ENCODE peak calls at places on chromosomes 13 and 19, in eight cellular contexts. One of them, this sample, is unnamed.

GRCh38 chr19:55161571-55162322 is 4.2 kb upstream of the TNNI3 start:
- DNase-seq in CD4-positive, alpha-beta T cell: no peak
- DNase-seq in osteocyte: no peak
- DNase-seq in choroid plexus epithelial cell: no peak
- DNase-seq in WTC11: peak
- DNase-seq in Calu3: no peak
- DNase-seq in Caco-2: no peak
- DNase-seq in K562: no peak
- DNase-seq in this sample: no peak

GRCh38 chr13:106468207-106468606 is 67.3 kb downstream of the EFNB2 start:
- DNase-seq in CD4-positive, alpha-beta T cell: no peak
- DNase-seq in osteocyte: no peak
- DNase-seq in choroid plexus epithelial cell: no peak
- DNase-seq in WTC11: no peak
- DNase-seq in Calu3: no peak
- DNase-seq in Caco-2: no peak
- DNase-seq in K562: no peak
- DNase-seq in this sample: no peak

GRCh38 chr19:35160629-35161433 is 6.3 kb downstream of the FXYD5 start:
- DNase-seq in CD4-positive, alpha-beta T cell: no peak
- DNase-seq in osteocyte: no peak
- DNase-seq in choroid plexus epithelial cell: no peak
- DNase-seq in WTC11: no peak
- DNase-seq in Calu3: no peak
- DNase-seq in Caco-2: no peak
- DNase-seq in K562: no peak
- DNase-seq in this sample: no peak

GRCh38 chr13:71017607-71018006 is 849.4 kb downstream of the DACH1 start:
- DNase-seq in CD4-positive, alpha-beta T cell: no peak
- DNase-seq in osteocyte: no peak
- DNase-seq in choroid plexus epithelial cell: no peak
- DNase-seq in WTC11: no peak
- DNase-seq in Calu3: no peak
- DNase-seq in Caco-2: no peak
- DNase-seq in K562: no peak
- DNase-seq in this sample: no peak

GRCh38 chr19:46060012-46060411 is 19.2 kb upstream of the IGFL4 start:
- DNase-seq in CD4-positive, alpha-beta T cell: no peak
- DNase-seq in osteocyte: no peak
- DNase-seq in choroid plexus epithelial cell: no peak
- DNase-seq in WTC11: no peak
- DNase-seq in Calu3: no peak
- DNase-seq in Caco-2: no peak
- DNase-seq in K562: no peak
- DNase-seq in this sample: no peak

GRCh38 chr13:51560336-51560735 is 23.9 kb upstream of the WDFY2 start:
- DNase-seq in CD4-positive, alpha-beta T cell: no peak
- DNase-seq in osteocyte: no peak
- DNase-seq in choroid plexus epithelial cell: no peak
- DNase-seq in WTC11: no peak
- DNase-seq in Calu3: no peak
- DNase-seq in Caco-2: no peak
- DNase-seq in K562: no peak
- DNase-seq in this sample: no peak

GRCh38 chr19:30689474-30689873 is 317.3 kb downstream of the ZNF536 start:
- DNase-seq in CD4-positive, alpha-beta T cell: no peak
- DNase-seq in osteocyte: no peak
- DNase-seq in choroid plexus epithelial cell: no peak
- DNase-seq in WTC11: no peak
- DNase-seq in Calu3: no peak
- DNase-seq in Caco-2: no peak
- DNase-seq in K562: no peak
- DNase-seq in this sample: no peak

GRCh38 chr13:110916671-110917142 is 1.8 kb upstream of the ANKRD10 start:
- DNase-seq in CD4-positive, alpha-beta T cell: no peak
- DNase-seq in osteocyte: no peak
- DNase-seq in choroid plexus epithelial cell: peak
- DNase-seq in WTC11: no peak
- DNase-seq in Calu3: no peak
- DNase-seq in Caco-2: no peak
- DNase-seq in K562: no peak
- DNase-seq in this sample: no peak

GRCh38 chr13:51689597-51689996 is 105.3 kb downstream of the WDFY2 start:
- DNase-seq in CD4-positive, alpha-beta T cell: no peak
- DNase-seq in osteocyte: no peak
- DNase-seq in choroid plexus epithelial cell: no peak
- DNase-seq in WTC11: no peak
- DNase-seq in Calu3: peak
- DNase-seq in Caco-2: no peak
- DNase-seq in K562: peak
- DNase-seq in this sample: no peak

GRCh38 chr19:43318203-43318602 is 35.3 kb upstream of the CD177 start:
- DNase-seq in CD4-positive, alpha-beta T cell: no peak
- DNase-seq in osteocyte: no peak
- DNase-seq in choroid plexus epithelial cell: no peak
- DNase-seq in WTC11: no peak
- DNase-seq in Calu3: no peak
- DNase-seq in Caco-2: no peak
- DNase-seq in K562: no peak
- DNase-seq in this sample: no peak

GRCh38 chr13:110499621-110500281 is 61.8 kb downstream of the RAB20 start:
- DNase-seq in CD4-positive, alpha-beta T cell: no peak
- DNase-seq in osteocyte: no peak
- DNase-seq in choroid plexus epithelial cell: peak
- DNase-seq in WTC11: no peak
- DNase-seq in Calu3: no peak
- DNase-seq in Caco-2: no peak
- DNase-seq in K562: no peak
- DNase-seq in this sample: no peak

GRCh38 chr13:52011690-52012511 is at the start of gene ALG11:
- DNase-seq in CD4-positive, alpha-beta T cell: peak
- DNase-seq in osteocyte: peak
- DNase-seq in choroid plexus epithelial cell: peak
- DNase-seq in WTC11: peak
- DNase-seq in Calu3: peak
- DNase-seq in Caco-2: peak
- DNase-seq in K562: peak
- DNase-seq in this sample: peak

GRCh38 chr19:29858000-29858596 is 46.3 kb downstream of the CCNE1 start:
- DNase-seq in CD4-positive, alpha-beta T cell: peak
- DNase-seq in osteocyte: no peak
- DNase-seq in choroid plexus epithelial cell: no peak
- DNase-seq in WTC11: peak
- DNase-seq in Calu3: peak
- DNase-seq in Caco-2: peak
- DNase-seq in K562: peak
- DNase-seq in this sample: peak

GRCh38 chr13:23514076-23514475 is 56.1 kb upstream of the TNFRSF19 start:
- DNase-seq in CD4-positive, alpha-beta T cell: no peak
- DNase-seq in osteocyte: no peak
- DNase-seq in choroid plexus epithelial cell: no peak
- DNase-seq in WTC11: no peak
- DNase-seq in Calu3: no peak
- DNase-seq in Caco-2: no peak
- DNase-seq in K562: no peak
- DNase-seq in this sample: no peak

GRCh38 chr19:3785464-3785937 is 680 bp downstream of the MATK start:
- DNase-seq in CD4-positive, alpha-beta T cell: no peak
- DNase-seq in osteocyte: no peak
- DNase-seq in choroid plexus epithelial cell: no peak
- DNase-seq in WTC11: no peak
- DNase-seq in Calu3: no peak
- DNase-seq in Caco-2: no peak
- DNase-seq in K562: peak
- DNase-seq in this sample: no peak

GRCh38 chr19:7550987-7551761 is 15.7 kb downstream of the PNPLA6 start:
- DNase-seq in CD4-positive, alpha-beta T cell: no peak
- DNase-seq in osteocyte: no peak
- DNase-seq in choroid plexus epithelial cell: peak
- DNase-seq in WTC11: peak
- DNase-seq in Calu3: no peak
- DNase-seq in Caco-2: peak
- DNase-seq in K562: peak
- DNase-seq in this sample: no peak

GRCh38 chr19:36060430-36060829 is 5.7 kb downstream of the WDR62 start:
- DNase-seq in CD4-positive, alpha-beta T cell: no peak
- DNase-seq in osteocyte: no peak
- DNase-seq in choroid plexus epithelial cell: peak
- DNase-seq in WTC11: peak
- DNase-seq in Calu3: peak
- DNase-seq in Caco-2: no peak
- DNase-seq in K562: peak
- DNase-seq in this sample: peak

GRCh38 chr19:38841787-38842438 is 7.9 kb downstream of the HNRNPL start:
- DNase-seq in CD4-positive, alpha-beta T cell: peak
- DNase-seq in osteocyte: no peak
- DNase-seq in choroid plexus epithelial cell: no peak
- DNase-seq in WTC11: no peak
- DNase-seq in Calu3: no peak
- DNase-seq in Caco-2: no peak
- DNase-seq in K562: no peak
- DNase-seq in this sample: no peak

DNA sequence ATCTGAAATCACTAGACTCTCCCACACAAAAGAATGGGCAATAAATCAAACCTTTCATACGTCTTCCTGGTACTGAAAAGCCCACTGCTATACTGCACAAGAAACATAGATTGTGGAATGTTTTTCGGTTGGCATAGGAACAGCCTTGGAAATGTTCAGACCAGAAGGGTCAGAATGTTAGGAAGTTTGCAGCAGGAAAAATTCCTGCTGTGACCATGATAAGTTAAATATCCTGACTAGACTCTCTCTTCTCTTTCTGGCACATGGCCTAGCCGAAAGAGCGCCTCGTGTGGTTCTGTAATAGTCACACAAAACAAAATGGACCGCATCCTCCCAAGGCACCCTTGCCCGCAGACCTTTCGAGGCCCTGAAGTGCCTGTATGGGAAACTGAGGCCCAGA is 427.2 kb downstream of the COG6 start:
- DNase-seq in CD4-positive, alpha-beta T cell: no peak
- DNase-seq in osteocyte: no peak
- DNase-seq in choroid plexus epithelial cell: peak
- DNase-seq in WTC11: no peak
- DNase-seq in Calu3: no peak
- DNase-seq in Caco-2: no peak
- DNase-seq in K562: no peak
- DNase-seq in this sample: no peak
- TF ChIP-seq CTCF in CD4-positive, alpha-beta T cell: no peak
- TF ChIP-seq CTCF in osteocyte: no peak
- TF ChIP-seq CTCF in choroid plexus epithelial cell: peak
- TF ChIP-seq CTCF in WTC11: no peak
- TF ChIP-seq CTCF in Calu3: no peak
- TF ChIP-seq CTCF in Caco-2: no peak
- TF ChIP-seq CTCF in K562: no peak
- TF ChIP-seq CTCF in this sample: no peak

DNA sequence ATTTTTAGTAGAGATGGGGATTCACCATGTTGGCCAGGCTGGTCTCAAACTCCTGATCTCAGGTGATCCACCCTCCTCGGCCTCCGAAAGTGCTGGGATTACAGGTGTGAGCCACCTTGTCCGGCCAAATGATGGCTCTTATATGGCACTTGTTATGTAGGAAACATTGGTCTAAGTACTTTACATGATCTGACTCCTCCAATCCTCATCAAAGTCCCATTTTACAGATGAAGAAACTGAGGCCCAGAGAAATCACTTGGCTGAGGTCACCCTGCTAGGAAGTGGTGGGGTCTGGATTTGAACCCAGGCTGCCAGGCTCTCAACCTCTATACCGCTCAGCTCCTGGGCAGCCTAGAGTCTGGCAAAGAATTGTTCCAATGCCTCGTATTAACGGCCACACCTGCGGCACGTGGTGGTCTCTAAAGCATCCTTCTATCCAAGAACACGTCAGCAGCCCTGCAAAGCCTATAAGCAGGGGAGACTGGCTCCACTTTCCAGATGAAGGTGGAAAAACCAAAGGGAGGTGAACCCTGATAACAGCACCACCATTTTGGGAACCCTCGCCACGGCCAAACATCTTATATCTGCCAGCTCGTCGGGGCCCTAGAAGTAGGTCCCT is 18.1 kb downstream of the SHANK1 start:
- DNase-seq in CD4-positive, alpha-beta T cell: no peak
- DNase-seq in osteocyte: no peak
- DNase-seq in choroid plexus epithelial cell: no peak
- DNase-seq in WTC11: no peak
- DNase-seq in Calu3: no peak
- DNase-seq in Caco-2: no peak
- DNase-seq in K562: no peak
- DNase-seq in this sample: no peak
- TF ChIP-seq CTCF in CD4-positive, alpha-beta T cell: no peak
- TF ChIP-seq CTCF in osteocyte: no peak
- TF ChIP-seq CTCF in choroid plexus epithelial cell: no peak
- TF ChIP-seq CTCF in WTC11: no peak
- TF ChIP-seq CTCF in Calu3: no peak
- TF ChIP-seq CTCF in Caco-2: no peak
- TF ChIP-seq CTCF in K562: no peak
- TF ChIP-seq CTCF in this sample: no peak

GRCh38 chr13:29589967-29590366 is 5.5 kb downstream of the SLC7A1 start:
- DNase-seq in CD4-positive, alpha-beta T cell: no peak
- DNase-seq in osteocyte: no peak
- DNase-seq in choroid plexus epithelial cell: no peak
- DNase-seq in WTC11: peak
- DNase-seq in Calu3: no peak
- DNase-seq in Caco-2: no peak
- DNase-seq in K562: no peak
- DNase-seq in this sample: no peak
- TF ChIP-seq CTCF in CD4-positive, alpha-beta T cell: no peak
- TF ChIP-seq CTCF in osteocyte: peak
- TF ChIP-seq CTCF in choroid plexus epithelial cell: peak
- TF ChIP-seq CTCF in WTC11: no peak
- TF ChIP-seq CTCF in Calu3: no peak
- TF ChIP-seq CTCF in Caco-2: peak
- TF ChIP-seq CTCF in K562: no peak
- TF ChIP-seq CTCF in this sample: no peak

DNA sequence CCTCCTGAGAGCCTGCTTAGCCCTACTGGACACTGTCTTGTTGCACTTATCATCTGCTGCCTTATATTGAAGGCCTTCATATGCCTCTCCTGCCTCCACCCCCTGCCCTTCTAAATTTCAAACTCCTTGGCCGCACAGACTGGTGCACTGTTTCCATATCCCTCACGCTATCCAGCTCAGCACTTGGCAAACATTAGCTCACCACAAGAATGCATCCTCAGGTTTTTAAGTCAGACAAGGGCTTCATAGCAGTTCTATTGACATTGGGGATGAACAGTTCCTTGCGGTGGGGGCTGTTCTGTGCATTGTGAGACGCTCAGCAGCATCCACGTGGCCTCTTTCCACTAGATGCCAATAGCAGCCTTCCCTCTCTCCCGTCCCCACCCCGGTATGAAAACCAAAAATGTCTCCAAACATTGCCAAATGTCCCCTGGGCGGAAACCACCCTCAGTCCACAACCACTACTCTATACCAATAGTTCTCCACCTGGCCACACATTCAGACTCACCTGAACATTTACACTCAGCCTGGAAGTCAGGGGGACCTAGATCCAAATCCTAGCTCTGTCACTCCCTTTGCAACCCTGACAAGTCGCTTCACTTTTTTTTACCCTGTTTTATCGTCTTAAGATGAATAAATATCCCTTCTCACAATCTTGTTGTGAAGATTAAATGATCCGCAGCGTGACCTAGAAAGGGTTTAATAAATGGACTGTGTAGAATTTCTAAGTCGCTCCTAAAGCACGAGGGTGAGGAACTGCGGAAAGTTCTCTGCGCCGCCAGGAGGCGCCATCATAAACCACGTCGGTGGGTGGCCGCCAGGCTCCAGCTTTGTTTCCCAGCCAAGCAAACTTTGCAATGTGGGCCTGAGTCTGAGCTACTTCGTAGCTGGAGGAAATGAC is 3.6 kb upstream of the CEACAM3 start:
- DNase-seq in CD4-positive, alpha-beta T cell: peak
- DNase-seq in osteocyte: no peak
- DNase-seq in choroid plexus epithelial cell: peak
- DNase-seq in WTC11: peak
- DNase-seq in Calu3: peak
- DNase-seq in Caco-2: no peak
- DNase-seq in K562: peak
- DNase-seq in this sample: peak
- TF ChIP-seq CTCF in CD4-positive, alpha-beta T cell: peak
- TF ChIP-seq CTCF in osteocyte: peak
- TF ChIP-seq CTCF in choroid plexus epithelial cell: peak
- TF ChIP-seq CTCF in WTC11: peak
- TF ChIP-seq CTCF in Calu3: peak
- TF ChIP-seq CTCF in Caco-2: peak
- TF ChIP-seq CTCF in K562: peak
- TF ChIP-seq CTCF in this sample: peak